ENCODE peak calls at places on chromosomes 6 and 20, in ten cellular contexts. L, D, G, V, T, W, B, K, U and A are unnamed samples.

GRCh38 chr20:6819599-6819998 is 52.1 kb downstream of the BMP2 start:
- DNase-seq in T (no peak), D (no peak), B (no peak), K (no peak), U (no peak), V (no peak), G (no peak), W (no peak), L (no peak), A (no peak)

GRCh38 chr6:15132854-15133670 is 112.8 kb upstream of the JARID2 start:
- DNase-seq in U (peak; percentile 82), D (peak; percentile 24), V (no peak), G (no peak), T (peak; percentile 98), L (no peak), W (no peak), K (no peak), B (no peak), A (peak; percentile 63)

GRCh38 chr20:59945731-59946130 is 5.5 kb downstream of the FAM217B start:
- DNase-seq in L (no peak), V (no peak), T (no peak), U (no peak), W (no peak), G (no peak), B (no peak), K (no peak), D (no peak), A (no peak)

GRCh38 chr20:17568972-17569471 is 853 bp upstream of the DSTN start:
- DNase-seq in G (peak; percentile 54), K (peak; percentile 28), T (peak; percentile 97), W (peak; percentile 32), L (peak; percentile 72), D (peak; percentile 52), V (no peak), B (peak; percentile 56), U (peak; percentile 95), A (peak; percentile 92)

GRCh38 chr20:38729767-38730166 is 5.5 kb downstream of the SLC32A1 start:
- DNase-seq in D (no peak), K (no peak), L (no peak), G (peak; percentile 32), U (no peak), V (no peak), T (no peak), W (no peak), B (no peak), A (no peak)

GRCh38 chr6:121886223-121886830 is 450.9 kb downstream of the GJA1 start:
- DNase-seq in U (no peak), W (no peak), K (no peak), D (no peak), V (no peak), T (peak; percentile 88), B (no peak), G (no peak), L (no peak), A (no peak)

GRCh38 chr20:37359836-37360235 is 13.9 kb downstream of the SRC start:
- DNase-seq in V (no peak), D (no peak), K (no peak), B (no peak), W (no peak), L (no peak), U (no peak), G (no peak), T (no peak), A (no peak)

GRCh38 chr6:123803456-123803861 is 206 bp upstream of the NKAIN2 start:
- DNase-seq in W (peak; percentile 10), B (no peak), L (peak; percentile 54), D (no peak), V (no peak), T (no peak), U (no peak), K (peak; percentile 12), G (no peak), A (no peak)

GRCh38 chr6:31125586-31126363 is 5.5 kb upstream of the CDSN start:
- DNase-seq in D (no peak), W (no peak), V (no peak), L (no peak), K (no peak), B (no peak), U (peak; percentile 31), T (peak; percentile 58), G (no peak), A (no peak)

GRCh38 chr6:26743941-26744699 is 84.6 kb upstream of the ZNF322 start:
- DNase-seq in U (peak; percentile 15), T (no peak), W (no peak), G (peak; percentile 10), V (no peak), B (no peak), L (no peak), D (no peak), K (no peak), A (peak; percentile 54)